ENCODE peak calls at places on chromosomes 5 and 9, in five cellular contexts. One of them, this sample, is unnamed.
A peak's percentile ranks its signal among the peaks of the same experiment; 100 is the strongest.

GRCh38 chr9:125296843-125297372 is 35.3 kb downstream of the GAPVD1 start:
- DNase-seq in HepG2: peak; percentile 95
- DNase-seq in A549: peak; percentile 83
- DNase-seq in HCT116: no peak
- DNase-seq in endothelial cell of umbilical vein: no peak
- DNase-seq in this sample: no peak

GRCh38 chr5:135547590-135548254 is 12.0 kb upstream of the NEUROG1 start:
- DNase-seq in HepG2: no peak
- DNase-seq in A549: no peak
- DNase-seq in HCT116: no peak
- DNase-seq in endothelial cell of umbilical vein: no peak
- DNase-seq in this sample: no peak

GRCh38 chr5:169880012-169880673 is 100.2 kb downstream of the INSYN2B start:
- DNase-seq in HepG2: no peak
- DNase-seq in A549: no peak
- DNase-seq in HCT116: no peak
- DNase-seq in endothelial cell of umbilical vein: no peak
- DNase-seq in this sample: no peak

GRCh38 chr5:178469975-178470692 is 120.1 kb downstream of the COL23A1 start:
- DNase-seq in HepG2: no peak
- DNase-seq in A549: no peak
- DNase-seq in HCT116: no peak
- DNase-seq in endothelial cell of umbilical vein: no peak
- DNase-seq in this sample: no peak

GRCh38 chr9:72362118-72362531 is 2.9 kb downstream of the ZFAND5 start:
- DNase-seq in HepG2: peak; percentile 35
- DNase-seq in A549: peak; percentile 56
- DNase-seq in HCT116: no peak
- DNase-seq in endothelial cell of umbilical vein: peak; percentile 42
- DNase-seq in this sample: no peak

GRCh38 chr5:171813270-171813669 is 27.7 kb downstream of the SMIM23 start:
- DNase-seq in HepG2: no peak
- DNase-seq in A549: no peak
- DNase-seq in HCT116: no peak
- DNase-seq in endothelial cell of umbilical vein: no peak
- DNase-seq in this sample: no peak

GRCh38 chr5:69504036-69504435 is 11.4 kb downstream of the OCLN start:
- DNase-seq in HepG2: no peak
- DNase-seq in A549: no peak
- DNase-seq in HCT116: no peak
- DNase-seq in endothelial cell of umbilical vein: no peak
- DNase-seq in this sample: no peak

GRCh38 chr5:4901305-4901751 is 238.8 kb upstream of the ADAMTS16 start:
- DNase-seq in HepG2: no peak
- DNase-seq in A549: no peak
- DNase-seq in HCT116: no peak
- DNase-seq in endothelial cell of umbilical vein: no peak
- DNase-seq in this sample: no peak

GRCh38 chr5:110923971-110924370 is 147.5 kb upstream of the TSLP start:
- DNase-seq in HepG2: no peak
- DNase-seq in A549: no peak
- DNase-seq in HCT116: no peak
- DNase-seq in endothelial cell of umbilical vein: no peak
- DNase-seq in this sample: no peak

GRCh38 chr9:75169623-75170022 is 81.3 kb downstream of the OSTF1 start:
- DNase-seq in HepG2: no peak
- DNase-seq in A549: no peak
- DNase-seq in HCT116: no peak
- DNase-seq in endothelial cell of umbilical vein: peak; percentile 96
- DNase-seq in this sample: no peak

GRCh38 chr9:120619751-120620655 is 40.0 kb upstream of the CDK5RAP2 start:
- DNase-seq in HepG2: peak; percentile 56
- DNase-seq in A549: peak; percentile 77
- DNase-seq in HCT116: peak; percentile 47
- DNase-seq in endothelial cell of umbilical vein: peak; percentile 81
- DNase-seq in this sample: peak; percentile 72

GRCh38 chr5:14178671-14179211 is 35.6 kb downstream of the TRIO start:
- DNase-seq in HepG2: no peak
- DNase-seq in A549: peak; percentile 51
- DNase-seq in HCT116: no peak
- DNase-seq in endothelial cell of umbilical vein: no peak
- DNase-seq in this sample: no peak

GRCh38 chr5:31096238-31096865 is 97.1 kb upstream of the CDH6 start:
- DNase-seq in HepG2: no peak
- DNase-seq in A549: no peak
- DNase-seq in HCT116: no peak
- DNase-seq in endothelial cell of umbilical vein: no peak
- DNase-seq in this sample: no peak

GRCh38 chr5:139897982-139898381 is 102.4 kb downstream of the PSD2 start:
- DNase-seq in HepG2: no peak
- DNase-seq in A549: no peak
- DNase-seq in HCT116: no peak
- DNase-seq in endothelial cell of umbilical vein: no peak
- DNase-seq in this sample: no peak

GRCh38 chr5:127419858-127420257 is 97.6 kb upstream of the PRRC1 start:
- DNase-seq in HepG2: no peak
- DNase-seq in A549: no peak
- DNase-seq in HCT116: no peak
- DNase-seq in endothelial cell of umbilical vein: no peak
- DNase-seq in this sample: no peak

GRCh38 chr9:111621895-111622480 is 9.1 kb upstream of the DNAJC25 start:
- DNase-seq in HepG2: peak; percentile 47
- DNase-seq in A549: peak; percentile 61
- DNase-seq in HCT116: peak; percentile 39
- DNase-seq in endothelial cell of umbilical vein: peak; percentile 68
- DNase-seq in this sample: peak; percentile 32

GRCh38 chr5:57595530-57596098 is 113.0 kb upstream of the ACTBL2 start:
- DNase-seq in HepG2: no peak
- DNase-seq in A549: no peak
- DNase-seq in HCT116: no peak
- DNase-seq in endothelial cell of umbilical vein: no peak
- DNase-seq in this sample: no peak

GRCh38 chr9:13901176-13901575 is 412.8 kb downstream of the NFIB start:
- DNase-seq in HepG2: no peak
- DNase-seq in A549: no peak
- DNase-seq in HCT116: no peak
- DNase-seq in endothelial cell of umbilical vein: no peak
- DNase-seq in this sample: no peak
- H3K4me3 ChIP-seq in HepG2: no peak overlapping the region
- H3K4me3 ChIP-seq in A549: no peak overlapping the region
- H3K4me3 ChIP-seq in HCT116: no peak overlapping the region
- H3K4me3 ChIP-seq in endothelial cell of umbilical vein: no peak overlapping the region
- H3K4me3 ChIP-seq in this sample: no peak overlapping the region

GRCh38 chr9:28934111-28934510 is 1360.8 kb upstream of the C9orf72 start:
- DNase-seq in HepG2: no peak
- DNase-seq in A549: no peak
- DNase-seq in HCT116: no peak
- DNase-seq in endothelial cell of umbilical vein: no peak
- DNase-seq in this sample: no peak

GRCh38 chr9:28942941-28943340 is 1369.7 kb upstream of the C9orf72 start:
- DNase-seq in HepG2: no peak
- DNase-seq in A549: no peak
- DNase-seq in HCT116: no peak
- DNase-seq in endothelial cell of umbilical vein: no peak
- DNase-seq in this sample: no peak

GRCh38 chr9:28941856-28942255 is 1368.6 kb upstream of the C9orf72 start:
- DNase-seq in HepG2: no peak
- DNase-seq in A549: no peak
- DNase-seq in HCT116: no peak
- DNase-seq in endothelial cell of umbilical vein: no peak
- DNase-seq in this sample: no peak

GRCh38 chr9:28938981-28939380 is 1365.7 kb upstream of the C9orf72 start:
- DNase-seq in HepG2: no peak
- DNase-seq in A549: no peak
- DNase-seq in HCT116: no peak
- DNase-seq in endothelial cell of umbilical vein: no peak
- DNase-seq in this sample: no peak
- TF ChIP-seq POLR2A in HepG2: no peak
- TF ChIP-seq POLR2A in A549: no peak
- TF ChIP-seq POLR2A in HCT116: no peak
- TF ChIP-seq POLR2A in endothelial cell of umbilical vein: no peak
- TF ChIP-seq POLR2A in this sample: no peak

GRCh38 chr9:95991326-95991725 is 115.8 kb downstream of the ERCC6L2 start:
- DNase-seq in HepG2: no peak
- DNase-seq in A549: no peak
- DNase-seq in HCT116: no peak
- DNase-seq in endothelial cell of umbilical vein: peak; percentile 61
- DNase-seq in this sample: no peak

GRCh38 chr9:95992536-95992935 is 117.0 kb downstream of the ERCC6L2 start:
- DNase-seq in HepG2: no peak
- DNase-seq in A549: no peak
- DNase-seq in HCT116: no peak
- DNase-seq in endothelial cell of umbilical vein: no peak
- DNase-seq in this sample: no peak

GRCh38 chr9:95989304-95989703 is 113.8 kb downstream of the ERCC6L2 start:
- DNase-seq in HepG2: no peak
- DNase-seq in A549: no peak
- DNase-seq in HCT116: no peak
- DNase-seq in endothelial cell of umbilical vein: no peak
- DNase-seq in this sample: no peak

GRCh38 chr9:95993342-95993741 is 117.9 kb downstream of the ERCC6L2 start:
- DNase-seq in HepG2: no peak
- DNase-seq in A549: no peak
- DNase-seq in HCT116: no peak
- DNase-seq in endothelial cell of umbilical vein: no peak
- DNase-seq in this sample: no peak
- TF ChIP-seq MAX in HepG2: no peak
- TF ChIP-seq MAX in A549: no peak
- TF ChIP-seq MAX in HCT116: no peak
- TF ChIP-seq MAX in endothelial cell of umbilical vein: no peak
- TF ChIP-seq MAX in this sample: no peak

DNA sequence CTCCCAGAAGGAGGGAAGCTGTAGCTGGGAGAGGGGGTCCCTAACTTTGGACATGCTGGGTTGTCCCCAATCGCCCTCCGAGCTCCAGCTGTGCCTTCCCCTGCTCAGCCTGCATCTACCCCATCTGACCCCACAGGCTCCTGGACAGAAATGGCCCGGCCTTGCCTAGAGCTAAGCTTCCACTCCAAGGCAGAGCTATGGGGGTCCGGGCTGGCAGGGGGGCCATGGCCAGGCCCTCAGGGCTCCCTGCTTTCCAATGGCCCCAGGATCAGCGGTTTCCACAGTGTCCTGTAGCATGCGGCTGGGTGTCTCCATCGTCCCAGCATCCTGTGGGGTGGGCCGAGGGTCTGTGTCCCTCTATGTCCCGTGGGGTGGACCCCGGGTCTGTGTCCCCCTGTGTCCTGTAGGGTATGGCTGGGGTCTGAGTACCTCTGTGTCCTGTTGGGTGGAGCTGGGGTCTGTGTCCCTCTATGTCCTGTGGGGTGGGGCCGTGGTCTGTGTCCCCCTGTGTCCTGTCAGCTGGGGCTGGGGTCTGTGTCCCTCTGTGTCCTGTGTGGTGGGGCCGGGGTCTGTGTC is 130.6 kb downstream of the RXRA start:
- DNase-seq in HepG2: no peak
- DNase-seq in A549: no peak
- DNase-seq in HCT116: no peak
- DNase-seq in endothelial cell of umbilical vein: no peak
- DNase-seq in this sample: no peak
- H3K4me3 ChIP-seq in HepG2: no peak overlapping the region
- H3K4me3 ChIP-seq in A549: no peak overlapping the region
- H3K4me3 ChIP-seq in HCT116: no peak overlapping the region
- H3K4me3 ChIP-seq in endothelial cell of umbilical vein: no peak overlapping the region
- H3K4me3 ChIP-seq in this sample: no peak overlapping the region